ENCODE peak calls at places on chromosomes 5 and 9, in nine cellular contexts. A, N, T, U, P, Z, G, I and O are unnamed samples.

GRCh38 chr5:124162782-124163532 is 583.5 kb downstream of the ZNF608 start:
- DNase-seq in A (no peak), N (no peak), T (no peak), U (no peak), P (peak; percentile 76), Z (no peak), G (peak; percentile 76), I (peak; percentile 27), O (no peak)

GRCh38 chr5:134479839-134480238 is 45.6 kb upstream of the JADE2 start:
- DNase-seq in A (no peak), N (no peak), T (no peak), U (no peak), P (no peak), Z (no peak), G (no peak), I (no peak), O (no peak)

GRCh38 chr9:27150758-27151431 is 41.9 kb downstream of the TEK start:
- DNase-seq in A (no peak), N (no peak), T (no peak), U (no peak), P (no peak), Z (no peak), G (no peak), I (no peak), O (no peak)

GRCh38 chr5:179866241-179867078 is 7.8 kb upstream of the MRNIP start:
- DNase-seq in A (no peak), N (peak; percentile 1), T (peak; percentile 35), U (no peak), P (no peak), Z (no peak), G (no peak), I (no peak), O (no peak)

GRCh38 chr5:53691014-53691413 is 130.6 kb downstream of the NDUFS4 start:
- DNase-seq in A (no peak), N (no peak), T (no peak), U (no peak), P (no peak), Z (no peak), G (no peak), I (no peak), O (no peak)

GRCh38 chr9:95140821-95141220 is 176.7 kb downstream of the FANCC start:
- DNase-seq in A (no peak), N (no peak), T (no peak), U (no peak), P (no peak), Z (no peak), G (no peak), I (no peak), O (no peak)

GRCh38 chr5:134111741-134112647 is 2.5 kb upstream of the TCF7 start:
- DNase-seq in A (no peak), N (no peak), T (no peak), U (no peak), P (no peak), Z (no peak), G (no peak), I (peak; percentile 36), O (no peak)

GRCh38 chr5:110705349-110705748 is 21.1 kb downstream of the TMEM232 start:
- DNase-seq in A (no peak), N (no peak), T (no peak), U (no peak), P (no peak), Z (no peak), G (no peak), I (no peak), O (no peak)

GRCh38 chr5:3526551-3527185 is 69.0 kb upstream of the IRX1 start:
- DNase-seq in A (no peak), N (no peak), T (no peak), U (no peak), P (no peak), Z (no peak), G (no peak), I (no peak), O (no peak)

GRCh38 chr5:96036301-96036700 is 74.7 kb upstream of the ELL2 start:
- DNase-seq in A (no peak), N (no peak), T (peak; percentile 20), U (no peak), P (no peak), Z (no peak), G (no peak), I (no peak), O (no peak)

GRCh38 chr5:537098-537497 is 12.8 kb upstream of the SLC9A3 start:
- DNase-seq in A (no peak), N (no peak), T (no peak), U (no peak), P (no peak), Z (no peak), G (no peak), I (no peak), O (no peak)

GRCh38 chr9:98978231-98978681 is 34.5 kb downstream of the COL15A1 start:
- DNase-seq in A (no peak), N (no peak), T (no peak), U (no peak), P (no peak), Z (no peak), G (no peak), I (no peak), O (no peak)

GRCh38 chr9:127036437-127036836 is 86.0 kb downstream of the ANGPTL2 start:
- DNase-seq in A (peak; percentile 40), N (no peak), T (no peak), U (no peak), P (no peak), Z (no peak), G (no peak), I (no peak), O (no peak)

GRCh38 chr9:127033784-127034183 is 88.7 kb downstream of the ANGPTL2 start:
- DNase-seq in A (no peak), N (no peak), T (no peak), U (no peak), P (no peak), Z (no peak), G (no peak), I (peak; percentile 24), O (no peak)

GRCh38 chr9:127034691-127035090 is 87.7 kb downstream of the ANGPTL2 start:
- DNase-seq in A (peak; percentile 24), N (no peak), T (no peak), U (no peak), P (no peak), Z (no peak), G (no peak), I (no peak), O (no peak)

GRCh38 chr9:127035423-127035822 is 87.0 kb downstream of the ANGPTL2 start:
- DNase-seq in A (peak; percentile 85), N (no peak), T (no peak), U (no peak), P (no peak), Z (no peak), G (no peak), I (peak; percentile 3), O (no peak)

DNA sequence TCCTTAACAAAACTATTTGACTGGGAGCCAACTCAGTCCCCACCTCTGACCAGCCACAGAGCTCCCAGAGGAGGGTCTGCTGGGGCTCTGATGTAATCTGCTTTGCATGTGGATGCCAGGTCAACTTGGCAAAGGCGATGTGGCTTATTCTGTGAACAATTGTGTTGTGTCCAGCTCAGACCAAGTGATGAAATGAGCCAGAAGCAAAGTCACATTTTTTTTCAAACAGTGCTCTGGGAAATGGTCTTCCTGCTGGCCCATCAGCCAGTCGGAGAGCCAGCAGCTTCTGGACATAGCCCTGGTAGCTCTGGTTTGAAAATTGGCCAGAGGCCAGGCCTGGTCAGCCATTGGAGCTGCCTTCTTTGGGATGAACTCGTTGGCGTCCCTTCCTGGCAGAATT is 86.5 kb downstream of the ANGPTL2 start:
- DNase-seq in A (peak; percentile 80), N (no peak), T (no peak), U (no peak), P (no peak), Z (no peak), G (peak; percentile 86), I (no peak), O (no peak)
- H3K27ac ChIP-seq in A (peak overlapping the region; percentile 52), N (no peak overlapping the region), T (no peak overlapping the region), U (no peak overlapping the region), P (no peak overlapping the region), Z (no peak overlapping the region), G (peak overlapping the region; percentile 80), I (no peak overlapping the region), O (no peak overlapping the region)

GRCh38 chr9:17068671-17069070 is 66.2 kb upstream of the CNTLN start:
- DNase-seq in A (no peak), N (no peak), T (no peak), U (no peak), P (no peak), Z (no peak), G (no peak), I (no peak), O (no peak)
- H3K27ac ChIP-seq in A (no peak overlapping the region), N (no peak overlapping the region), T (no peak overlapping the region), U (no peak overlapping the region), P (no peak overlapping the region), Z (no peak overlapping the region), G (no peak overlapping the region), I (no peak overlapping the region), O (no peak overlapping the region)

GRCh38 chr9:124121725-124122124 is 110.2 kb downstream of the LHX2 start:
- DNase-seq in A (no peak), N (no peak), T (no peak), U (no peak), P (no peak), Z (no peak), G (no peak), I (no peak), O (no peak)
- H3K27ac ChIP-seq in A (no peak overlapping the region), N (no peak overlapping the region), T (no peak overlapping the region), U (no peak overlapping the region), P (no peak overlapping the region), Z (no peak overlapping the region), G (no peak overlapping the region), I (no peak overlapping the region), O (no peak overlapping the region)

GRCh38 chr9:4050686-4051315 is 249.1 kb downstream of the GLIS3 start:
- DNase-seq in A (no peak), N (no peak), T (no peak), U (no peak), P (no peak), Z (no peak), G (no peak), I (no peak), O (no peak)
- H3K27ac ChIP-seq in A (no peak overlapping the region), N (no peak overlapping the region), T (peak overlapping the region; percentile 10), U (no peak overlapping the region), P (no peak overlapping the region), Z (no peak overlapping the region), G (no peak overlapping the region), I (no peak overlapping the region), O (no peak overlapping the region)

GRCh38 chr5:108858959-108859358 is 111.3 kb downstream of the FER start:
- DNase-seq in A (no peak), N (peak; percentile 58), T (no peak), U (no peak), P (no peak), Z (no peak), G (no peak), I (peak; percentile 8), O (no peak)
- H3K27ac ChIP-seq in A (no peak overlapping the region), N (peak overlapping the region; percentile 72), T (no peak overlapping the region), U (no peak overlapping the region), P (no peak overlapping the region), Z (no peak overlapping the region), G (no peak overlapping the region), I (no peak overlapping the region), O (no peak overlapping the region)